ENCODE peak calls at places on chromosomes 12 and 14, in seven cellular contexts. S is PC-3; R is neuronal stem cell; N is tibial artery; X is K562; Z is prostate gland; V is effector memory CD4-positive, alpha-beta T cell. L is an unnamed sample.
A peak's percentile ranks its signal among the peaks of the same experiment; 100 is the strongest.

GRCh38 chr12:88946377-88946997 is 366.2 kb upstream of the KITLG start:
- DNase-seq in Z (no peak), N (no peak), S (no peak), V (no peak), X (no peak), R (no peak), L (no peak)

GRCh38 chr12:17344649-17345048 is 738.7 kb upstream of the LMO3 start:
- DNase-seq in V (no peak), R (no peak), Z (no peak), X (no peak), N (no peak), S (no peak), L (no peak)

GRCh38 chr12:64137117-64137516 is 85.0 kb downstream of the KICS2 start:
- DNase-seq in S (peak; percentile 47), V (no peak), N (no peak), Z (no peak), R (no peak), X (no peak), L (no peak)

GRCh38 chr12:13156277-13156676 is 40.2 kb upstream of the EMP1 start:
- DNase-seq in R (no peak), Z (no peak), S (no peak), X (no peak), N (no peak), V (no peak), L (no peak)

GRCh38 chr12:113271466-113271852 is 50.2 kb downstream of the TPCN1 start:
- DNase-seq in Z (no peak), X (no peak), S (no peak), R (no peak), V (no peak), N (no peak), L (no peak)

GRCh38 chr12:54409267-54409666 is 9.8 kb downstream of the ITGA5 start:
- DNase-seq in X (no peak), V (no peak), N (peak; percentile 71), S (no peak), Z (no peak), R (no peak), L (no peak)

GRCh38 chr14:91140672-91141071 is 26.8 kb downstream of the DGLUCY start:
- DNase-seq in X (peak; percentile 25), S (peak; percentile 75), Z (no peak), V (no peak), N (no peak), R (peak; percentile 15), L (no peak)

GRCh38 chr14:93195316-93195999 is 10.3 kb downstream of the LYSET start:
- DNase-seq in S (no peak), Z (no peak), R (no peak), V (no peak), N (no peak), X (no peak), L (no peak)

GRCh38 chr12:6547987-6548386 is 7.9 kb downstream of the IFFO1 start:
- DNase-seq in R (no peak), S (peak; percentile 60), Z (no peak), N (no peak), V (no peak), X (peak; percentile 23), L (no peak)

GRCh38 chr14:96754845-96755184 is 42.4 kb upstream of the VRK1 start:
- DNase-seq in X (no peak), S (no peak), Z (no peak), N (no peak), R (peak; percentile 37), V (no peak), L (no peak)

GRCh38 chr12:118402251-118402650 is 25.9 kb downstream of the SUDS3 start:
- DNase-seq in V (no peak), X (no peak), N (no peak), S (no peak), Z (no peak), R (no peak), L (no peak)

GRCh38 chr12:129535351-129535750 is 368.5 kb downstream of the TMEM132D start:
- DNase-seq in S (no peak), Z (no peak), R (no peak), N (no peak), X (no peak), V (no peak), L (no peak)

GRCh38 chr14:93538411-93538810 is 107.7 kb downstream of the UNC79 start:
- DNase-seq in X (peak; percentile 33), N (no peak), V (no peak), S (peak; percentile 20), Z (no peak), R (no peak), L (no peak)

GRCh38 chr12:70824511-70824910 is 96.0 kb downstream of the PTPRR start:
- DNase-seq in N (no peak), Z (no peak), V (no peak), R (no peak), S (no peak), X (no peak), L (no peak)

GRCh38 chr14:68951800-68952540 is 27.1 kb downstream of the ACTN1 start:
- DNase-seq in V (no peak), S (no peak), N (no peak), Z (no peak), R (no peak), X (no peak), L (no peak)

GRCh38 chr12:47820631-47821345 is 1.1 kb upstream of the HDAC7 start:
- DNase-seq in N (peak; percentile 96), S (peak; percentile 97), V (no peak), Z (peak; percentile 83), R (peak; percentile 92), X (no peak), L (no peak)

GRCh38 chr14:80959448-80960006 is 4.1 kb downstream of the TSHR start:
- DNase-seq in X (no peak), Z (no peak), N (no peak), R (no peak), V (no peak), S (no peak), L (no peak)

GRCh38 chr14:104014764-104015163 is 70.7 kb upstream of the ASPG start:
- DNase-seq in X (no peak), R (no peak), S (peak; percentile 38), V (no peak), Z (no peak), N (no peak), L (no peak)

GRCh38 chr12:118120579-118121363 is 15.2 kb upstream of the PEBP1 start:
- DNase-seq in S (peak; percentile 78), X (peak; percentile 89), R (peak; percentile 36), Z (peak; percentile 66), V (peak; percentile 39), N (peak; percentile 77), L (peak; percentile 75)

GRCh38 chr12:75479963-75480461 is 543 bp upstream of the GLIPR1 start:
- DNase-seq in X (no peak), R (no peak), S (peak; percentile 49), V (no peak), Z (no peak), N (no peak), L (no peak)

GRCh38 chr12:58877243-58877743 is 43.0 kb downstream of the LRIG3 start:
- DNase-seq in Z (peak; percentile 83), N (no peak), V (no peak), X (no peak), R (no peak), S (peak; percentile 99), L (peak; percentile 72)

GRCh38 chr12:41709463-41710285 is 435.0 kb downstream of the GXYLT1 start:
- DNase-seq in S (no peak), N (no peak), R (no peak), V (no peak), X (no peak), Z (no peak), L (no peak)

DNA sequence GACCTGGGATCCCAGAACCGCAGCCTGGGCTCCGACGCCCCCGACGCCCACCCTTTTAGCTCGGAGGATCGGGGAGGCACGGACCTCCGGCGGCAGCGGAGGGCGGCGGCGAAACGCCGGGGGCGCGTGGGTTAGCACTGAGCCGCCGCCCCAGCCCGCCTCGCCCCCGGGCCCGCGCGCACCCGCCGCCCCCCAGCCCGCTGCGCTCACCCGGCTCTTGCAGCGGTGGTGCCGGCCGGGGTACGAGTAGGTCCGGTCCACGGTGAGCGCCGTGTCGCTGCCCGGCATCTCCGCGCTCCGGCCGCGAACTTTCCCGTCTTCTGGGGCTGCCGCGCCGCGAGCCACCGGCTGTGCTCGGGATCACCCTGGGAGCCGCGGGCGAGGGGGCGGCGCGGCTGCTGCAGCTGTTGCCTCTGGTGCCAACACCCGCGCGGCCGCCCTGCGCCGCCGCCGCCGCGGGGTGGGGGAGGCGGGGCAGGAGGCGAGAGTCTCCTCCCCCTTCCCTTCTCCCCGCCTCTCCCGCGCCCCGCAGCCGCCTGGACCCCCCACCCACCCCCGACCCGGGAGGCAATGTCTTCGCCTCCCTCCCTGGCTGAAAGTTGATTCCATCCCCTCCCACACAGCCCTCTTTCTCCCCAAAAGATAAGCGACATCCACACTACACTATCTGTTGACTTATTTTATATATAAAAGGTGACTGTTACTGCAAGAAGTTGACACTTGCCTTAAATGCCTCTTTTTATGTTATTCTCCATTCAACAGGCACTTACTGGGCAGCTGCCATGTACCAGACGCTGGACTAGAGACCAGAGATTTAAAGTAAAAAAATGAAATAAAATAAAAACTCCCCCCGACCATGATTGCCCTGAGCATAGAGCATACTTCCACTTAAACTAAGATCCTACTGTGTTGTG is at the start of gene TMCC3:
- DNase-seq in Z (peak; percentile 39), S (peak; percentile 68), X (no peak), R (peak; percentile 50), N (peak; percentile 78), V (no peak), L (peak; percentile 74)
- H3K4me3 ChIP-seq in Z (peak within 1 kb of the TSS; percentile 84), S (peak within 1 kb of the TSS; percentile 89), X (no peak within 1 kb of the TSS), R (peak within 1 kb of the TSS; percentile 43), N (peak within 1 kb of the TSS; percentile 68), V (peak within 1 kb of the TSS; percentile 48), L (peak within 1 kb of the TSS; percentile 70)

DNA sequence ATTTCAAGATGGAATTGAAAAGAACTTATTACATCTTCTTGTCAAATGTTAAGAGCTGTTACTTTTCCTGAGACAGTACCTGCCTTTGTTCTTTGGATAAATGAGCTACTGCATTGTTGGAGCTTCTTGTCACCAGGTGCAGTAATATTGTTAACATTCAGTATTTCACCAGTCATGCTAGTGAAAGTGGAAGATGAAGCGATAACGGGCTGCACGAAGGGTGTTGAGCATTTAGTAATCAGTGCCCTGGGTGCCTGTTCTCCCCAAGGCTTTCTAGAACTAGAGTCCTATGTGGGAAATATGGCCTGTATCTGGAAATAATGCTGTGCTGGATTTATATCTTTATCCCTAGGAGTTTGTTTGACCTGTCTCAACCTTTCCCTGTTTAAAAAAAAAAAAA is 83.2 kb downstream of the PPP2R5C start:
- DNase-seq in X (no peak), V (no peak), R (no peak), N (no peak), Z (no peak), S (no peak), L (no peak)
- H3K9me3 ChIP-seq in X (no peaks in the 10 kb centered on the region), V (no peaks in the 10 kb centered on the region), R (no peaks in the 10 kb centered on the region), N (no peaks in the 10 kb centered on the region), Z (no peaks in the 10 kb centered on the region), S (no peaks in the 10 kb centered on the region), L (no peaks in the 10 kb centered on the region)

GRCh38 chr14:66247662-66248061 is 238.5 kb upstream of the CCDC196 start:
- DNase-seq in N (no peak), Z (no peak), R (no peak), S (no peak), X (no peak), V (no peak), L (no peak)
- H3K4me3 ChIP-seq in N (no peak overlapping the region), Z (no peak overlapping the region), R (no peak overlapping the region), S (no peak overlapping the region), X (no peak overlapping the region), V (no peak overlapping the region), L (no peak overlapping the region)

DNA sequence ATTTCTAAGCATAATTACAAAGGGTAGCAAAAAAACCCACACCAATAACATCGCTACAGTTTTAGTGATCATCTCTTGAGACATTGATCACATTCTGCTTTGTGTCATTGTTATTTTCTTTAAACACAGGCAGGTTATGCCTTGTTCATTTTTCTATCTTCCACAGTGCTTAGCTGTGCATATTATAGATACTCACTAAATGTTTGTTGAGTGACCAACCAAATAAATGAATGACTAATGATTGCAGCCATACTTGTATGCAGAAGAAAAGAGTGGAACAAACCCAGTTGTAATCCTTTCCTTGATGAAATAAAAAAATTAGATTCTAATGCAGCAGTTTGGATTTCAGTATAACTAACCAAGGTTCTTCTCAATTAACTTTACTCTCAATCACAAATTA is 81.0 kb upstream of the RASSF8 start:
- DNase-seq in N (no peak), V (no peak), R (no peak), S (peak; percentile 79), Z (no peak), X (no peak), L (no peak)
- H3K9me3 ChIP-seq in N (no peaks in the 10 kb centered on the region), V (no peaks in the 10 kb centered on the region), R (no peaks in the 10 kb centered on the region), S (no peaks in the 10 kb centered on the region), Z (no peaks in the 10 kb centered on the region), X (no peaks in the 10 kb centered on the region), L (no peaks in the 10 kb centered on the region)